ENCODE peak calls at places on chromosomes 7 and 10, in ten cellular contexts. B, G, W, D, T, F, A, O, X and L are unnamed samples.

GRCh38 chr10:58385784-58386112 is 538 bp downstream of the TFAM start:
- DNase-seq in X (peak), B (no peak), F (peak), D (peak), G (peak), A (peak), W (no peak), O (no peak), T (no peak), L (peak)

GRCh38 chr10:61164458-61165160 is 220.6 kb upstream of the RHOBTB1 start:
- DNase-seq in T (no peak), D (no peak), W (no peak), F (no peak), X (peak), A (peak), G (no peak), O (no peak), B (peak), L (peak)

GRCh38 chr10:78953124-78954008 is 115.4 kb upstream of the ZMIZ1 start:
- DNase-seq in B (peak), X (no peak), A (no peak), F (peak), D (peak), G (peak), T (no peak), O (no peak), W (no peak), L (no peak)

GRCh38 chr10:86940677-86941076 is 16.7 kb downstream of the MMRN2 start:
- DNase-seq in D (no peak), A (no peak), B (no peak), W (peak), X (no peak), F (no peak), G (no peak), O (no peak), T (no peak), L (no peak)

GRCh38 chr10:129977794-129978193 is 13.7 kb upstream of the EBF3 start:
- DNase-seq in G (no peak), O (no peak), A (no peak), T (no peak), D (no peak), W (no peak), F (no peak), B (no peak), X (no peak), L (no peak)

GRCh38 chr7:100065452-100066186 is 15.9 kb downstream of the ZNF3 start:
- DNase-seq in W (no peak), O (no peak), G (no peak), X (no peak), F (no peak), B (no peak), A (no peak), D (peak), T (no peak), L (no peak)

GRCh38 chr7:114112806-114113205 is 194.0 kb upstream of the PPP1R3A start:
- DNase-seq in F (no peak), T (no peak), D (no peak), X (no peak), A (no peak), B (no peak), G (no peak), W (no peak), O (no peak), L (no peak)

GRCh38 chr10:21372651-21373410 is 152.7 kb downstream of the SKIDA1 start:
- DNase-seq in B (peak), O (peak), G (no peak), X (peak), A (peak), F (peak), W (peak), T (peak), D (peak), L (peak)

GRCh38 chr7:25062380-25062779 is 62.7 kb downstream of the CYCS start:
- DNase-seq in G (no peak), X (no peak), T (no peak), A (no peak), F (no peak), D (no peak), O (no peak), B (no peak), W (no peak), L (no peak)

GRCh38 chr10:100873825-100874326 is 38.9 kb upstream of the SLF2 start:
- DNase-seq in A (no peak), X (no peak), T (no peak), G (no peak), B (no peak), O (no peak), W (no peak), F (no peak), D (no peak), L (no peak)

GRCh38 chr10:111648046-111648445 is 535.5 kb downstream of the GPAM start:
- DNase-seq in B (no peak), D (no peak), F (no peak), T (peak), X (no peak), O (no peak), A (no peak), W (no peak), G (no peak), L (peak)

GRCh38 chr7:114663502-114663901 is 248.9 kb downstream of the FOXP2 start:
- DNase-seq in F (peak), X (no peak), O (no peak), B (no peak), G (no peak), T (no peak), D (peak), W (no peak), A (peak), L (peak)

GRCh38 chr10:113060221-113061053 is 110.4 kb downstream of the TCF7L2 start:
- DNase-seq in A (peak), O (no peak), W (peak), D (peak), F (no peak), B (peak), G (no peak), T (no peak), X (no peak), L (no peak)

GRCh38 chr7:1954366-1955004 is 278.3 kb downstream of the MAD1L1 start:
- DNase-seq in O (no peak), A (no peak), F (no peak), W (no peak), T (no peak), D (no peak), X (no peak), B (peak), G (no peak), L (no peak)

GRCh38 chr10:112689327-112689726 is 242.3 kb downstream of the VTI1A start:
- DNase-seq in D (peak), T (no peak), F (no peak), G (peak), O (no peak), W (no peak), B (no peak), X (peak), A (no peak), L (peak)

GRCh38 chr10:21944727-21945386 is 58.7 kb downstream of the DNAJC1 start:
- DNase-seq in T (no peak), G (no peak), W (no peak), A (no peak), B (no peak), F (no peak), O (no peak), X (no peak), D (no peak), L (no peak)

GRCh38 chr7:16491148-16491547 is 25.6 kb upstream of the SOSTDC1 start:
- DNase-seq in G (no peak), D (no peak), W (no peak), T (no peak), A (no peak), B (no peak), F (no peak), X (no peak), O (no peak), L (no peak)

GRCh38 chr7:140544278-140544896 is 65.1 kb upstream of the MKRN1 start:
- DNase-seq in O (no peak), D (no peak), T (no peak), G (no peak), X (no peak), W (no peak), F (no peak), B (no peak), A (no peak), L (no peak)

GRCh38 chr10:35639651-35640311 is 2.3 kb downstream of the FZD8 start:
- DNase-seq in O (no peak), F (peak), T (no peak), G (peak), X (no peak), B (no peak), D (peak), A (peak), W (no peak), L (peak)
- TF ChIP-seq CTCF in O (peak), F (no peak), T (peak), G (no peak), X (no peak), B (no peak), D (no peak), A (peak), W (no peak), L (no peak)

GRCh38 chr10:106355450-106355849 is 809.1 kb downstream of the SORCS1 start:
- DNase-seq in F (peak), G (peak), X (no peak), D (no peak), B (no peak), A (no peak), O (no peak), T (no peak), W (no peak), L (peak)
- TF ChIP-seq CTCF in F (no peak), G (no peak), X (no peak), D (peak), B (peak), A (no peak), O (peak), T (peak), W (no peak), L (peak)

DNA sequence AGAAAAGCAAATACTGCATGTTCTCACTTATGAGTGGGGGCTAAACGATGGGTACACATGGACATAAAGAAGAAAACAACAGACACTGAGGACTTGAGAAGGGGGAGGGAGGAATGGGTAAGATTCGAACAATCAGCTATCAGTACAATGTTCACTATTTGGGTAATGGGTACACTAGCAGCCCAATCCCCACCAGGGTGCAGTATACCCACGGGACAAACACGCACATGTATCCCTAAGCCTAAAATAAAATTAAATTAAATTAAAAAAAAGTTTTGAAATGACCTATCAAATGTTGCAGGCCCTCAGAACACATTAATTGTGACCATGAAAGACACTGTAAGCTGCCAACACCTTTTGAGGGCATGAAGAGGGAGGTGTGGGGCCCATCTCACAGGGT is 316.0 kb downstream of the WDR37 start:
- DNase-seq in A (no peak), X (no peak), B (no peak), D (no peak), T (no peak), W (no peak), F (no peak), O (no peak), G (no peak), L (no peak)
- TF ChIP-seq CTCF in A (no peak), X (no peak), B (no peak), D (no peak), T (no peak), W (no peak), F (no peak), O (no peak), G (no peak), L (no peak)

DNA sequence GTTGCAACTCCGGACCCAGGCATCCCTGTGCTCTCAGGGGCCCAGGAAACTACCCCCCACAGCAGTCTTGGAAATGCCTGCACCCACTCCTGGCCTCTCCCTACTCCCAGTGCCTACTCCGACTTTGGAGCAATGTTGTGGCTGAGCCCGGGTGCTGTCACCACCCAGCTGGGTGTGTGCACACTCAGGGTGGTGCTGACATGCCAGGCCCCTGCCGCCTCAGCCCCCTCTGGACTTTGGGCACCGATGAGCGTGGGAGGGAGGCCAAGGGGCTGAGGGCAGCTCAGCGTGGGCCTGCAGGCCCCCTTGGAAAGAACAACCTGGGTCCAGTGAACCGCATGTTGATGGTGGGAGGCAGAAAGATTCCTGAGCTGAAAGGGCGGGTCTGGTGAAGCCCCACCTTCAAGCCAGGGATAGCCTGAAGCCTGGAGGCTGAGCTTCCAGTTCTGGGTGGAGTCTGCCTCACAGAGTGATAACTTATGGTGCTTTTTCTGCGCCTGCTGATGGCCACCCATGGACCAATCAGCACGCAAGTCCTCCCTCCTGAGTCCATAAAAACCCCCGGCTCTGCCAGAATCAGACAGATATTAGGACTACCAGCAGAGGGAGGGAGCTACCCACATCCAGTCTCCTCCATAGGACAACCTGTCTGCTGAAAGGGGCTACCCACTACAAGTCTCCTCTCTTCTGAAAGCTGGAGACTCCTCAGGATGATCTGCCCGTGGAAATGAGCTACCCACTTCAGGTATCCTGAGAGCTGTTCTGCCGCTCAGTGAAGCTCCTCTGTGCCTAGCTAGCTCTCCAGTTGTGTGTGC is 380.4 kb upstream of the SORCS1 start:
- DNase-seq in F (no peak), D (no peak), X (no peak), W (no peak), T (no peak), O (no peak), G (no peak), B (no peak), A (no peak), L (peak)
- TF ChIP-seq CTCF in F (no peak), D (no peak), X (no peak), W (no peak), T (no peak), O (peak), G (no peak), B (no peak), A (no peak), L (peak)

GRCh38 chr10:104028146-104028545 is 57.5 kb downstream of the COL17A1 start:
- DNase-seq in W (no peak), B (peak), O (no peak), G (no peak), D (peak), F (no peak), A (peak), X (peak), T (no peak), L (peak)
- TF ChIP-seq CTCF in W (peak), B (peak), O (peak), G (peak), D (peak), F (no peak), A (no peak), X (peak), T (peak), L (peak)

GRCh38 chr7:108459922-108460551 is 3.8 kb upstream of the NRCAM start:
- DNase-seq in B (no peak), X (peak), F (peak), W (no peak), O (no peak), D (peak), A (peak), G (no peak), T (no peak), L (peak)
- TF ChIP-seq CTCF in B (peak), X (peak), F (peak), W (peak), O (peak), D (peak), A (no peak), G (peak), T (peak), L (peak)

GRCh38 chr10:124534231-124534798 is 72.7 kb downstream of the LHPP start:
- DNase-seq in G (peak), T (no peak), W (peak), D (peak), X (no peak), O (no peak), A (peak), F (peak), B (no peak), L (no peak)
- TF ChIP-seq CTCF in G (no peak), T (peak), W (peak), D (peak), X (no peak), O (peak), A (peak), F (peak), B (peak), L (no peak)